ENCODE peak calls at places on chromosomes 11 and 22, in seven cellular contexts. F, A, P, U, T, M and D are unnamed samples.

GRCh38 chr11:2592559-2593392 is 107.0 kb downstream of the KCNQ1OT1 start:
- DNase-seq in P (no peak), T (no peak), U (no peak), M (no peak), F (peak; percentile 72), A (no peak), D (no peak)

GRCh38 chr11:2998073-2998850 is 6.1 kb upstream of the NAP1L4 start:
- DNase-seq in T (no peak), A (no peak), U (no peak), P (peak; percentile 45), F (no peak), M (no peak), D (no peak)

GRCh38 chr11:99117603-99118002 is 96.9 kb downstream of the CNTN5 start:
- DNase-seq in A (no peak), F (no peak), P (no peak), T (no peak), M (no peak), U (no peak), D (no peak)

GRCh38 chr11:77113382-77114088 is 10.9 kb downstream of the OMP start:
- DNase-seq in T (peak; percentile 13), P (no peak), U (peak; percentile 51), A (peak; percentile 35), F (peak; percentile 98), M (no peak), D (peak; percentile 40)

GRCh38 chr11:67404515-67405195 is 772 bp downstream of the TBC1D10C start:
- DNase-seq in U (no peak), A (no peak), P (no peak), M (no peak), T (no peak), F (peak; percentile 92), D (no peak)

GRCh38 chr11:29959488-29959887 is 57.3 kb downstream of the KCNA4 start:
- DNase-seq in T (no peak), U (no peak), A (no peak), M (no peak), P (no peak), F (no peak), D (no peak)

GRCh38 chr11:77799338-77799737 is 21.2 kb downstream of the RSF1 start:
- DNase-seq in T (no peak), A (no peak), P (no peak), F (no peak), U (no peak), M (no peak), D (no peak)

GRCh38 chr11:44979536-44980399 is 29.1 kb upstream of the TP53I11 start:
- DNase-seq in U (peak; percentile 30), P (peak; percentile 94), T (peak; percentile 91), F (no peak), M (no peak), A (no peak), D (peak; percentile 87)

GRCh38 chr11:15770798-15771414 is 585.4 kb downstream of the SOX6 start:
- DNase-seq in A (no peak), M (no peak), U (peak; percentile 60), F (no peak), T (peak; percentile 28), P (no peak), D (peak; percentile 38)
- TF ChIP-seq CTCF in A (peak; percentile 69), M (peak; percentile 83), U (peak; percentile 59), F (peak; percentile 90), T (peak; percentile 71), P (no peak), D (peak; percentile 60)

GRCh38 chr22:18091916-18092526 is 14.2 kb downstream of the PEX26 start:
- DNase-seq in A (no peak), T (no peak), P (peak; percentile 62), F (peak; percentile 92), U (no peak), M (peak; percentile 59), D (peak; percentile 30)
- TF ChIP-seq CTCF in A (no peak), T (no peak), P (no peak), F (no peak), U (no peak), M (no peak), D (no peak)

GRCh38 chr22:20550851-20551744 is 43.7 kb downstream of the MED15 start:
- DNase-seq in T (peak; percentile 19), U (no peak), P (no peak), A (peak; percentile 78), F (peak; percentile 94), M (peak; percentile 48), D (peak; percentile 24)

GRCh38 chr22:20550057-20550817 is 42.8 kb downstream of the MED15 start:
- DNase-seq in A (no peak), U (no peak), P (no peak), F (no peak), M (no peak), T (no peak), D (no peak)

GRCh38 chr22:20552450-20552894 is 45.1 kb downstream of the MED15 start:
- DNase-seq in F (peak; percentile 89), T (no peak), M (no peak), A (no peak), P (no peak), U (no peak), D (no peak)

GRCh38 chr22:20552913-20553401 is 45.5 kb downstream of the MED15 start:
- DNase-seq in F (peak; percentile 91), M (no peak), U (no peak), P (no peak), A (no peak), T (no peak), D (no peak)

GRCh38 chr22:20551805-20552449 is 44.5 kb downstream of the MED15 start:
- DNase-seq in F (peak; percentile 72), T (no peak), A (no peak), M (no peak), P (no peak), U (no peak), D (no peak)
- TF ChIP-seq CTCF in F (peak; percentile 41), T (no peak), A (peak; percentile 62), M (no peak), P (no peak), U (no peak), D (no peak)

DNA sequence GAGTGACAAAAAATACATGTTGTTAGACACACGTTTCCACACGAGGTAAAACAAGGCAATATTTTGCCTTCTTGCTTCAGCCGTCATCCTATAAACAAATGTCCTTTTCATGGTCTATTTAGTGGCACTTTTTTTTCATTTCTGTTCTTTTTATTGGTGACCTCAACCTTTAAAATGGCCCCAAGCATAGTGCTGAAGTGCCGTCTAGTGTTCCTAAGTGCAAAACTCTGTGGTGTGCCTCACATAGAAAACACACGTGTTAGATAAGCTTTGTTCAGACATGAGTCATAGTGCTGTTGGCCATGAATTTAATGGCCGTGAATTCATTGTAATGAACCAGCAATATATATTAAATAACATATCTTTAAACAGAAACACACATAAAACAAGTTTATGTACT is 15.6 kb downstream of the OVCH2 start:
- DNase-seq in T (peak; percentile 54), A (no peak), U (no peak), F (no peak), M (no peak), P (no peak), D (peak; percentile 38)
- TF ChIP-seq CTCF in T (no peak), A (no peak), U (no peak), F (peak; percentile 25), M (peak; percentile 31), P (no peak), D (no peak)

GRCh38 chr11:95968585-95968984 is 44.7 kb upstream of the MTMR2 start:
- DNase-seq in M (no peak), U (no peak), T (no peak), A (peak; percentile 10), F (peak; percentile 14), P (no peak), D (peak; percentile 7)
- TF ChIP-seq CTCF in M (peak; percentile 20), U (no peak), T (no peak), A (peak; percentile 71), F (peak; percentile 52), P (no peak), D (peak; percentile 7)

DNA sequence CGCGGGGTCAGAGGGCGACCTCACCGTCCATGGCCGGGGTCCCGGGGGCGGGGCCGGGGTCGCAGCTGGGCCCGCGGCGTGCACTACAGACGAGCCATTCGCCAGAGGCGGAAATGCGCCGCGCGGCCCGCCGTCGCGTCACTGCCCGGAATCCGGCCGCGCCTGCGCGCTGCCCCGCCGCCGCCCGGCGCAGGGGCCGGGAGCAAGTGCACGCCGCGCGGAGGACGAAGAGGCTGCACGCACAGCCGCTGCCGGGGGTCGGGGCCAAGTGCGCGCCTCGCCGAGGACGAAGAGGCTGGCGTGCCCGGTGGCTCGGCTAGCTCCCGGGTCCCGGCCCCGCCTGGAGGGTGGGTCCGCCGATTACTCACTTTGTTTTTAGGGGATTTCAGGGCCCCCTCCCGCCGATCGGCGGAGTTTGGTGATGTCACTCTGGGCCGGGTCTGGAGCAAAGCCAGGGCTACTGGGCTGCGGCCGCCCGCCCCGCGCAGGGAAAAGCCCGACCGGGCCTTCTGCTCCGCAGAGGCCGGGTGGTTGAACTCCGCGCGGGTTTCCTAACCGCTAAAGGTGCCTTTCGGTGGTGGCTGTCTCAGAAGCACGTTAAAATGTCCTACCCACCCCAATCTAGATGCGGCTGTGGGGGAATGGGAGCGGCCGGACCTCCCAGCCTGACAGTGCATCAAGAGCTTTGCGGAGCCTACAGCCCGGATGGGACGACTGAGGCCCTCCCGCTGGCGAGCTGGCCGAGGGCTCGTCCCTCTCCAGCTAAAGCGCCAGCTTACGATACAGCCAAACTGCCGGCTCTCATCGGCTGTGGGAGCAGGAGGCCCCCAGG is at the start of gene RELA:
- DNase-seq in T (peak; percentile 77), P (peak; percentile 92), M (peak; percentile 95), U (peak; percentile 94), A (peak; percentile 92), F (peak; percentile 99), D (peak; percentile 96)
- TF ChIP-seq CTCF in T (no peak), P (no peak), M (no peak), U (peak; percentile 26), A (no peak), F (no peak), D (no peak)

GRCh38 chr11:46364056-46364455 is 16.8 kb downstream of the DGKZ start:
- DNase-seq in F (no peak), M (no peak), U (no peak), P (no peak), T (no peak), A (no peak), D (peak; percentile 36)

GRCh38 chr11:46363455-46363920 is 16.2 kb downstream of the DGKZ start:
- DNase-seq in U (no peak), A (peak; percentile 44), T (peak; percentile 69), F (peak; percentile 95), M (no peak), P (no peak), D (peak; percentile 79)

GRCh38 chr11:46363031-46363407 is 15.8 kb downstream of the DGKZ start:
- DNase-seq in P (no peak), U (peak; percentile 65), F (peak; percentile 98), M (no peak), A (peak; percentile 47), T (peak; percentile 61), D (peak; percentile 59)

GRCh38 chr11:46366260-46366659 is 15.2 kb upstream of the MDK start:
- DNase-seq in P (no peak), F (no peak), U (no peak), T (no peak), A (no peak), M (no peak), D (no peak)

GRCh38 chr11:46364791-46365190 is 16.7 kb upstream of the MDK start:
- DNase-seq in U (no peak), P (no peak), T (no peak), F (no peak), A (no peak), M (no peak), D (no peak)
- TF ChIP-seq CTCF in U (no peak), P (no peak), T (no peak), F (no peak), A (no peak), M (no peak), D (no peak)